ENCODE peak calls at places on chromosomes 6 and 20, in six cellular contexts. Z is ACHN; G is activated CD8-positive, alpha-beta memory T cell treated with anti-CD3 and anti-CD28 coated beads for 24 hours; C is retinal pigment epithelial cell; R is RKO; K is hypothalamus. L is an unnamed sample.

GRCh38 chr6:170019259-170020040 is 268.0 kb downstream of the ERMARD start:
- DNase-seq in Z (no peak), G (no peak), C (no peak), R (no peak), K (no peak), L (no peak)

GRCh38 chr6:33874136-33874535 is 70.3 kb upstream of the MLN start:
- DNase-seq in Z (no peak), G (no peak), C (no peak), R (no peak), K (no peak), L (no peak)

GRCh38 chr20:32678948-32679347 is 5.2 kb upstream of the C20orf203 start:
- DNase-seq in Z (no peak), G (no peak), C (no peak), R (no peak), K (no peak), L (no peak)

GRCh38 chr6:49326337-49326736 is 136.7 kb downstream of the MMUT start:
- DNase-seq in Z (peak), G (no peak), C (peak), R (peak), K (no peak), L (no peak)

GRCh38 chr6:156585859-156586258 is 191.3 kb upstream of the ARID1B start:
- DNase-seq in Z (no peak), G (no peak), C (no peak), R (no peak), K (no peak), L (no peak)

GRCh38 chr6:140105857-140106256 is 731.4 kb upstream of the CITED2 start:
- DNase-seq in Z (peak), G (no peak), C (no peak), R (peak), K (no peak), L (no peak)

GRCh38 chr6:68693271-68693670 is 58.2 kb downstream of the ADGRB3 start:
- DNase-seq in Z (no peak), G (no peak), C (no peak), R (no peak), K (no peak), L (no peak)

GRCh38 chr6:37131104-37131959 is 38.6 kb upstream of the PIM1 start:
- DNase-seq in Z (peak), G (no peak), C (peak), R (no peak), K (peak), L (no peak)

GRCh38 chr6:144898052-144898689 is 613.0 kb downstream of the UTRN start:
- DNase-seq in Z (peak), G (no peak), C (no peak), R (peak), K (no peak), L (peak)

GRCh38 chr6:17506962-17507361 is 93.1 kb upstream of the FAM8A1 start:
- DNase-seq in Z (no peak), G (no peak), C (no peak), R (no peak), K (no peak), L (no peak)

GRCh38 chr6:136323431-136324112 is 33.9 kb upstream of the BCLAF1 start:
- DNase-seq in Z (no peak), G (no peak), C (peak), R (no peak), K (no peak), L (no peak)

GRCh38 chr6:14016432-14016831 is 91.7 kb downstream of the RNF182 start:
- DNase-seq in Z (no peak), G (no peak), C (no peak), R (no peak), K (no peak), L (no peak)

GRCh38 chr6:54111341-54111740 is at the start of gene MLIP:
- DNase-seq in Z (no peak), G (no peak), C (no peak), R (no peak), K (no peak), L (no peak)

GRCh38 chr6:170444056-170444505 is 109.0 kb downstream of the PSMB1 start:
- DNase-seq in Z (no peak), G (peak), C (no peak), R (no peak), K (no peak), L (no peak)

GRCh38 chr6:146106532-146106931 is 77.7 kb downstream of the GRM1 start:
- DNase-seq in Z (no peak), G (no peak), C (no peak), R (no peak), K (no peak), L (no peak)

GRCh38 chr20:47165376-47165865 is 191.1 kb downstream of the ZMYND8 start:
- DNase-seq in Z (no peak), G (no peak), C (no peak), R (no peak), K (no peak), L (no peak)

GRCh38 chr6:76574746-76575145 is 502.3 kb upstream of the IMPG1 start:
- DNase-seq in Z (no peak), G (no peak), C (no peak), R (no peak), K (no peak), L (no peak)

L was measured in SW480.